ENCODE peak calls at places on chromosomes 4 and X, in six cellular contexts. E is A549; T is BJ; C is NB4; K is GM12865; O is CD8-positive, alpha-beta memory T cell. G is an unnamed sample.
A peak's percentile ranks its signal among the peaks of the same experiment; 100 is the strongest.

GRCh38 chr4:105715692-105716278 is 7.2 kb downstream of the GSTCD start:
- DNase-seq in K (peak; percentile 21), E (peak; percentile 22), T (no peak), C (peak; percentile 45), O (no peak), G (no peak)

GRCh38 chrX:8663325-8663724 is 68.6 kb downstream of the ANOS1 start:
- DNase-seq in T (no peak), O (no peak), K (no peak), C (no peak), E (no peak), G (no peak)

GRCh38 chrX:38494239-38494823 is 67.0 kb upstream of the TSPAN7 start:
- DNase-seq in O (no peak), C (no peak), T (no peak), E (no peak), K (no peak), G (no peak)

GRCh38 chr4:36310793-36311192 is 29.4 kb downstream of the DTHD1 start:
- DNase-seq in E (no peak), T (no peak), O (no peak), C (peak; percentile 97), K (peak; percentile 66), G (no peak)

GRCh38 chrX:132272826-132273225 is 53.6 kb upstream of the RAP2C start:
- DNase-seq in T (no peak), O (no peak), K (no peak), C (no peak), E (no peak), G (no peak)

GRCh38 chr4:107710493-107711459 is 9.3 kb downstream of the PAPSS1 start:
- DNase-seq in E (no peak), T (no peak), C (no peak), K (no peak), O (no peak), G (no peak)

GRCh38 chr4:76624271-76624681 is 189.2 kb downstream of the SHROOM3 start:
- DNase-seq in K (no peak), C (no peak), T (peak; percentile 97), E (peak; percentile 35), O (no peak), G (peak; percentile 71)

GRCh38 chr4:9969526-9970398 is 51.5 kb downstream of the SLC2A9 start:
- DNase-seq in K (no peak), T (no peak), E (no peak), O (no peak), C (no peak), G (no peak)

GRCh38 chr4:55458611-55459010 is 62.9 kb downstream of the TMEM165 start:
- DNase-seq in T (no peak), K (no peak), E (no peak), C (no peak), O (no peak), G (no peak)

GRCh38 chr4:8008391-8008790 is 68.7 kb upstream of the AFAP1 start:
- DNase-seq in C (no peak), K (no peak), O (no peak), T (no peak), E (no peak), G (no peak)

GRCh38 chrX:40749874-40750273 is 14.5 kb upstream of the MED14 start:
- DNase-seq in K (peak; percentile 64), C (no peak), E (no peak), O (no peak), T (no peak), G (no peak)

DNA sequence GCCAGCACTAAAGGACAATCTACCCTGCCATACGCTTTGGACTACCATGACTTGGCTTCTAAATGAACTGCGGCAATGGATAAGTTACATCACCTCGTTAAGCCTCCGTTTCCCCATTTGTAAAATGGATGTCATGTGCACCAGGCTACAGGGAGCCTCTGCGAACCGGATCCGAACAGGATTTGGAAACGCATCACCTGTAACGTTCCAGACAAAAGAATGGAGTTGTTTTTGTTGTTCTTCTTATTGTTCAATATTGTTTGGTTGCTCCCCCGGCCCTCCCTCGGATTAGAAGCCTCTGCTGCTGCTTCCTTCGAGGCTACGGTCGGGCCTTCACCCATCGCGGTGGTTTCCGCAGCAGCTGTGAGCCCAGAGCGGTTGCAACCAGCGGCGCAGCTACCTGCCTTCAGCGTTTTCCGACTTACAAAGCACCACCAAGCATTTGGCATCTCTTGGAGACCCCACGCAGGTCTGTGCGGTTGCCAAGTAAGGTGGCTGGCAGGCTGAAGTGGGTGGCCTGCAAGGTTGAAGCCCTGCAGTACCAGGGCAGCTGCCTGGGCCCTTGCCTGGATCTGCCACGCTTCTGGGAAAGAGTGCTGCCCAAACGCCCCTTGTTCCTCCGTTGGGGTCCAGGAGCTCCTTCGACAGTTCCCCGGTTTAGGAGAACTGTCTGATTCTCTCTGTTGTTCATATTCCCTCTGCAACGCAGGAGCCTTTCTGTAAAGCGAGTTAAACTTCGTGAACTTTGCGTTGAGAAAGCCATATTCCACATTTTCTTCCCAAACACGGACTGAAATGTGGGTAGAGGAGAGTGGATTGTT is 7.1 kb downstream of the NKX3-2 start:
- DNase-seq in C (no peak), K (no peak), T (no peak), E (no peak), O (no peak), G (no peak)
- H3K4me3 ChIP-seq in C (no peak overlapping the region), K (no peak overlapping the region), T (no peak overlapping the region), E (no peak overlapping the region), O (no peak overlapping the region), G (no peak overlapping the region)

DNA sequence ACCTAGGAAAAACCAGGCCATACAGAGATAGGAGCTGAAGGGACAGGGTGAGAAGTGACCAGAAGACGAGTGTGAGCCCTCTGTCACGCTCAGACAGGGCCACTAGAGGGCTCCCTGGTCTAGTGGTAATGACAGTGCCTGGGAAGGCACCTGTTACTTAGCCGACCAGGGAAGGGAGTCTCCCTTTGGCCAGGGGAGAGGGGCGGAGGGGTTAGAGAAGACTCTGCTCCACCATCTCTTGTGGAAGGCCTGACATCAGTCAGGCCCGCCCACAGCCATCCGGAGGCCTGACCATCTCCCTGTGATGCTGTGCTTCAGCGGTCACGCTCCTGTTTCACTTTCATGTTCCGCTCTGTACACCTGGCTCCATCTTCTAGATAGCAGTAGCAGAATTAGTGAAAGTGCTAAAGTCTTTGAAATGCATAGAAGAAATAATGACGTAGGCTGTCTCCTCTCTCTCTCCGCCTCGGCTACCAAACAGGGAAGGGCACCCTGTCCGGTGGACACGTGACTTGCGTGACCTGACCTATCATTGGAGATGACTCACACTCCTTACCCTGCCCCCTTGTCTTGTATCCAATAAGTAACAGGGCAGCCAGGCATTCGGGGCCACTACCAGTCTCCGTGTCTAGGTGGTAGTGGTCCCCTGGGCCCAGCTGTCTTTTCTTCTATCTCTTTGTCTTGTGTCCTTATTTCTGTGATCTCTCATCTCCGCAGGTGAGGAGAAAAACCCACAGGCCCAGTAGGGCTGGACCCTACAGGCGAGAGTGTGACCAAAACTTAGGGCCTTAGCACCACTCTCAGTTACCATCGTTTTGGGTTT is 26.7 kb downstream of the HTT-AS start:
- DNase-seq in T (no peak), E (peak; percentile 58), O (peak; percentile 61), K (peak; percentile 98), C (peak; percentile 77), G (no peak)
- H3K4me3 ChIP-seq in T (no peak overlapping the region), E (peak overlapping the region; percentile 34), O (peak overlapping the region; percentile 67), K (peak overlapping the region; percentile 23), C (no peak overlapping the region), G (no peak overlapping the region)

GRCh38 chrX:65591206-65591605 is 56.6 kb upstream of the LAS1L start:
- DNase-seq in O (no peak), E (no peak), T (no peak), C (no peak), K (no peak), G (no peak)

GRCh38 chrX:65588795-65589194 is 54.2 kb upstream of the LAS1L start:
- DNase-seq in C (no peak), T (no peak), O (no peak), K (no peak), E (no peak), G (no peak)

GRCh38 chrX:65586491-65586890 is 51.9 kb upstream of the LAS1L start:
- DNase-seq in O (no peak), E (no peak), T (no peak), C (no peak), K (no peak), G (peak; percentile 73)

GRCh38 chrX:65589304-65589703 is 54.7 kb upstream of the LAS1L start:
- DNase-seq in E (no peak), K (no peak), T (no peak), C (no peak), O (no peak), G (no peak)

DNA sequence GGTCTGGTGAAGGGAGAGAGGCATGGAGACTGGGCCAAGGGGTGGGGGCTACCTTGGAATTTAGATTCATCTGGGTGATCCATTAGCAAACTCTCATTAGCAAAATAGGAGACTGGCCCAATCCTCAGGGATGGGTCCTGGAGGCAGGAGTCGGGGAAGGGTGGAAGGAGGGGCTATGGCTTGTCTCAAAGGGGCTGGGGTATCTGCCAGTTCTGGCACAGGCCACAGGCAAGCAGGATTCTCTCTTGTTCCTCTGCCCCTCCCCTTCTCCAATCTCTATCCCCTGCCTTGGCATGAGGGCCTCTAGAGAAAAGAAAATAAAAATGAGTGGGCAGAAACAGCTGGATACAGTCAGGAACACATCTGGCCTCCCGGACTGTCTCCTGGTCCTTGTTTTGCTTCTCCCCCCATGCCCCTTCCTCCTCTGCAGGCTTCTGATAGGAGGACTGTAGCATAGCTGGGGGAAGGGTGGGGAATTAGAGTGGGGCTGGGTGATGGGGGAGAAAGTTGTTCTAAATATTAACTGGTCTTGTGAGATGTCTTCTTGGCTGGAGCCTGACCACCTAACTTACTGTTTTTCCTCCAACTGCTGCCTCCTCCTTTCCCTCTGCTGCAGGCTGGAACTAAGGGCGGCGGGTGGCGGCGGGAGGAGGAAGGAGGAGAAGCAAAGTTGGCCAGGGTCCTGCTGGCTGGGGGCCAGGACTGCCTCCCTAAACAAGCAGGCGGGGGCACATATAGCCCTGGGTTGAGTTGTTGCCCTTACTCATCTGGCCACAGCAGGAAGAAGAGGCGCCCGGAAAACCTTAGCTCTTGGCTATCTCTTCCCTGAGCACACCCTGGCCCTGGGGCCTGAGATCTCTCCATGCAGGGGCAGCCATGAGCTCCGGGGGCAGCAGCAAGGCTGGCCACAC is 53.3 kb upstream of the LAS1L start:
- DNase-seq in O (no peak), T (no peak), K (no peak), C (no peak), E (peak; percentile 8), G (peak; percentile 90)
- H3K4me3 ChIP-seq in O (no peak overlapping the region), T (no peak overlapping the region), K (no peak overlapping the region), C (no peak overlapping the region), E (no peak overlapping the region), G (peak overlapping the region; percentile 28)

DNA sequence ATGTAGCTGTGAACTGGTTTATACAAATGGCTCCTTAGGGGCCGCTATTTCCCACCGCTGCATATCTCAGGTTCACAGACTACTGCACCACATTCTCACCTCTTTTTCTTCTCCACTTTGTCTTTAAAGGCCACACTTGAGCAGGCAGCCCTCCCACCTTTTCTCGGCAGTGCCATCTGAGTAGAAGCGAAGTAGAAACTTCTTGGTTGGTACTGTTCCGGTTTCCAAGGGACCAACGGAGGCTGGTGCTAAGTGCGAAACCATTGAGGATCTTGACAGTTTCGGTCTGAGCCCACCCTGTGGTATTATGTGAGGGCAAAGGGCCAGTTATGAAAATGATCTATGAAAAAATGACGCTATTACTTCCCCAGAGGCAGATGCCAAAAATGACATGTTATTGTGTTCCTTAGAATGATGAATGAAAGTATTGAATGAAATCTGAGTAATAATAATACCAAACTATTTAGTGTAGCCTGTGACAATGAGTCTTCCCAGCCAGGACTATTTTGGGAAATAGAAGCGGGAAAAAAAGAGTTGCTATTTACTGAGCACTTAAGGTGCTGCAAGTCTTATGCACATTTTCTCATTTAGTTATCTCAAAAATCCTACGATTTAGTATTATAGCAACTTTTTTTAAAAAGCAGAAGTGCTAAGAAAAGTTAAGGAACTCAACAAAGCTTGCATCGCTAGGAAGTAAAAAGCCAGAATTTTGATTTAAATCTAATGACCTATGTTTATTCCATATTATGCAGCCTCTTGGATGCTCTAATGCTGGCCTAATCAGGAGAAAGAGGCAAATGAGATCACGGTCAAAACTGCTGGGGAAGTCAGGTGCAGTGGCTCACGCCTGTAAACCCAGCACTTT is 29.6 kb upstream of the CHRNA9 start:
- DNase-seq in C (no peak), E (no peak), T (no peak), O (peak; percentile 20), K (peak; percentile 96), G (no peak)
- H3K4me3 ChIP-seq in C (no peak overlapping the region), E (no peak overlapping the region), T (no peak overlapping the region), O (peak overlapping the region; percentile 36), K (peak overlapping the region; percentile 7), G (no peak overlapping the region)

GRCh38 chrX:139204576-139204902 is 326.0 kb upstream of the F9 start:
- DNase-seq in O (no peak), K (no peak), C (no peak), T (no peak), E (no peak), G (no peak)
- H3K4me3 ChIP-seq in O (no peak overlapping the region), K (peak overlapping the region; percentile 44), C (no peak overlapping the region), T (peak overlapping the region; percentile 32), E (peak overlapping the region; percentile 42), G (peak overlapping the region; percentile 47)

G was measured in MG63.